ENCODE peak calls at places on chromosomes 6 and 20, in four cellular contexts. O is hepatocyte, C is cardiac muscle cell, L is PC-3. F is an unnamed sample.
A peak's percentile ranks its signal among the peaks of the same experiment; 100 is the strongest.

GRCh38 chr6:125314019-125314581 is 12.3 kb upstream of the HDDC2 start:
- DNase-seq in O (peak; percentile 80), C (peak; percentile 80), L (peak; percentile 62), F (no peak)

GRCh38 chr20:53774487-53775203 is 181.0 kb upstream of the ZNF217 start:
- DNase-seq in O (no peak), L (peak; percentile 100), C (peak; percentile 85), F (no peak)

GRCh38 chr6:156781882-156782631 is 4.9 kb downstream of the ARID1B start:
- DNase-seq in C (no peak), O (no peak), L (no peak), F (no peak)

GRCh38 chr6:26501482-26501986 is 1.4 kb downstream of the BTN1A1 start:
- DNase-seq in O (peak; percentile 54), L (no peak), C (peak; percentile 30), F (peak; percentile 77)

GRCh38 chr6:38027685-38028373 is 208.3 kb downstream of the ZFAND3 start:
- DNase-seq in O (no peak), C (peak; percentile 33), L (no peak), F (no peak)

GRCh38 chr6:111441678-111442243 is 41.3 kb downstream of the REV3L start:
- DNase-seq in C (no peak), L (no peak), O (no peak), F (no peak)

GRCh38 chr20:17840423-17840822 is 128.2 kb downstream of the SNX5 start:
- DNase-seq in O (no peak), C (no peak), L (no peak), F (no peak)

GRCh38 chr6:170093658-170094596 is 197.0 kb downstream of the DLL1 start:
- DNase-seq in C (no peak), O (no peak), L (no peak), F (peak; percentile 67)

GRCh38 chr6:117409863-117410262 is 15.9 kb downstream of the ROS1 start:
- DNase-seq in C (no peak), L (no peak), O (no peak), F (no peak)

GRCh38 chr6:3363296-3364025 is 93.4 kb downstream of the SLC22A23 start:
- DNase-seq in C (no peak), L (peak; percentile 86), O (peak; percentile 71), F (peak; percentile 87)

GRCh38 chr20:19970256-19970765 is 46.9 kb upstream of the NAA20 start:
- DNase-seq in L (no peak), O (no peak), C (no peak), F (no peak)

GRCh38 chr6:167449099-167449861 is 124.4 kb downstream of the TTLL2 start:
- DNase-seq in C (no peak), O (no peak), L (no peak), F (no peak)

GRCh38 chr20:43691928-43692524 is 25.1 kb downstream of the MYBL2 start:
- DNase-seq in O (peak; percentile 71), L (peak; percentile 65), C (peak; percentile 58), F (no peak)

GRCh38 chr6:17012421-17013225 is 89.2 kb upstream of the STMND1 start:
- DNase-seq in C (peak; percentile 84), L (peak; percentile 15), O (peak; percentile 60), F (no peak)

GRCh38 chr20:47126709-47127108 is 229.8 kb downstream of the ZMYND8 start:
- DNase-seq in O (no peak), L (no peak), C (peak; percentile 76), F (no peak)

GRCh38 chr20:41534842-41535241 is 83.3 kb downstream of the CHD6 start:
- DNase-seq in L (no peak), O (no peak), C (peak; percentile 20), F (no peak)

GRCh38 chr20:3765171-3765887 is 2.2 kb downstream of the ADISSP start:
- DNase-seq in O (no peak), C (no peak), L (no peak), F (peak; percentile 69)

GRCh38 chr6:108127826-108128225 is 38.0 kb upstream of the NR2E1 start:
- DNase-seq in L (peak; percentile 87), O (peak; percentile 71), C (no peak), F (no peak)

GRCh38 chr6:48109902-48110301 is 1.1 kb downstream of the PTCHD4 start:
- DNase-seq in L (peak; percentile 27), O (no peak), C (no peak), F (no peak)

GRCh38 chr20:13856356-13856755 is 71.5 kb downstream of the NDUFAF5 start:
- DNase-seq in L (no peak), C (no peak), O (no peak), F (no peak)

GRCh38 chr20:40188319-40188718 is 500.7 kb downstream of the MAFB start:
- DNase-seq in C (no peak), L (no peak), O (no peak), F (no peak)

GRCh38 chr6:15503346-15503680 is 159.5 kb downstream of the DTNBP1 start:
- DNase-seq in C (no peak), L (no peak), O (no peak), F (no peak)

GRCh38 chr6:2037230-2037926 is 208.0 kb downstream of the GMDS start:
- DNase-seq in L (peak; percentile 15), O (no peak), C (peak; percentile 45), F (no peak)

GRCh38 chr20:60035-60918 is 27.2 kb upstream of the DEFB125 start:
- DNase-seq in O (no peak), C (no peak), L (no peak), F (no peak)

GRCh38 chr6:31578461-31579118 is 3.2 kb downstream of the TNF start:
- DNase-seq in C (no peak), O (no peak), L (peak; percentile 57), F (no peak)

GRCh38 chr6:125046107-125046925 is 84.1 kb downstream of the RNF217 start:
- DNase-seq in C (no peak), O (peak; percentile 34), L (peak; percentile 18), F (no peak)

GRCh38 chr20:10573273-10573950 is 100.4 kb downstream of the JAG1 start:
- DNase-seq in L (peak; percentile 82), O (no peak), C (no peak), F (no peak)

GRCh38 chr6:163309491-163310026 is 105.0 kb upstream of the QKI start:
- DNase-seq in O (no peak), C (no peak), L (peak; percentile 82), F (no peak)

GRCh38 chr6:47709160-47709559 is 10.8 kb downstream of the ADGRF4 start:
- DNase-seq in O (no peak), L (peak; percentile 46), C (no peak), F (no peak)

GRCh38 chr6:30926644-30927043 is 5.3 kb downstream of the SFTA2 start:
- DNase-seq in L (peak; percentile 52), O (peak; percentile 42), C (no peak), F (peak; percentile 90)

GRCh38 chr6:93177451-93177850 is 241.9 kb downstream of the EPHA7 start:
- DNase-seq in C (no peak), L (no peak), O (no peak), F (no peak)

GRCh38 chr6:53984163-53984562 is 127.1 kb upstream of the MLIP start:
- DNase-seq in C (peak; percentile 82), O (no peak), L (peak; percentile 98), F (no peak)
- H3K27ac ChIP-seq in C (no peak overlapping the region), O (no peak overlapping the region), L (peak overlapping the region; percentile 94), F (no peak overlapping the region)

GRCh38 chr6:138555294-138555988 is 56.1 kb upstream of the NHSL1 start:
- DNase-seq in O (no peak), C (no peak), L (peak; percentile 66), F (no peak)
- H3K4me3 ChIP-seq in O (no peak overlapping the region), C (peak overlapping the region; percentile 1), L (no peak overlapping the region), F (no peak overlapping the region)

GRCh38 chr6:55450007-55450406 is 122.7 kb downstream of the GFRAL start:
- DNase-seq in O (no peak), L (no peak), C (no peak), F (no peak)

GRCh38 chr6:55448446-55448845 is 121.2 kb downstream of the GFRAL start:
- DNase-seq in L (no peak), O (no peak), C (no peak), F (no peak)

GRCh38 chr6:55443238-55444134 is 116.2 kb downstream of the GFRAL start:
- DNase-seq in C (no peak), O (no peak), L (no peak), F (no peak)

GRCh38 chr6:55445648-55446204 is 118.5 kb downstream of the GFRAL start:
- DNase-seq in O (peak; percentile 56), C (peak; percentile 61), L (peak; percentile 58), F (no peak)

DNA sequence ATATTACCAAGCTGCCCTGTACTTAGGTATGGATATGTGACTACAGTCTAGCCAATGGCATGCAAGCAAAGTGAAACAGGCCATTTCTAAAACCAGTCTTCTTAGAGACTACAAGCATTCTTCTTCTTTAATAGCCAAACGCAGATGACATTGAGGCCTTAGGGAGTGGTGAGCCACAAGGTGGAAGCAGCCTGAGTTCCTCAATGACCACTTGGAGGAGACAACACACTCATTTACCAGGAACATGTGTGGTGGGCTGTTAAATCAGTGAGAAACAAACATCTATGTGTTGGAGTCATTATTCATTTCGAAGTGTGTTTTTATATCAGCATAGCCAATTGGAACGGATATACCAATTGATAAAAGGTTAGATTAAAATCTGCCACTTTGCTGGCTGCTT is 122.0 kb downstream of the GFRAL start:
- DNase-seq in C (no peak), O (peak; percentile 34), L (peak; percentile 41), F (no peak)
- TF ChIP-seq CTCF in C (no peak), O (peak; percentile 38), L (peak; percentile 61), F (no peak)

DNA sequence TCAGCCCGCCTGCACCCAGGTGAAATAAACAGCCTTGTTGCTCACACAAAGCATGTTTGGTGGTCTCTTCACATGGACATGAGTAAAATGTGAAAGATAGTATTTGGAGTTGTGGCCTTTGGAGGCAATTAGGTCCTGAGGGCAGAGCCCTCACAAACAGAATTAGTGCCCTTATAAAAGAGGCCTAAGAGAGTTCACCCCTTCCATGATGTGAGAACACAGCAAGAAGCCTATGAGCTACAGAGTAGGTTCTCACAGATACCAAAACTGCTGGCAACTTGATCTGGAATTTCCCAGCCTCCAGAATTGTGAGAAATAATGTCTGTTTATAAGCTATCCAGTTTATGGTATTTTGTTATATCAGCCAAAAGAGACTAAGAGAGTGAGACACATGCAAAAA is 74.5 kb downstream of the TRDN start:
- DNase-seq in C (no peak), L (no peak), O (no peak), F (no peak)
- H3K27ac ChIP-seq in C (no peak overlapping the region), L (no peak overlapping the region), O (no peak overlapping the region), F (no peak overlapping the region)

GRCh38 chr6:121771937-121772717 is 336.7 kb downstream of the GJA1 start:
- DNase-seq in C (no peak), L (no peak), O (no peak), F (no peak)

GRCh38 chr6:121780325-121781313 is 345.2 kb downstream of the GJA1 start:
- DNase-seq in L (peak; percentile 58), C (peak; percentile 96), O (peak; percentile 12), F (peak; percentile 62)

GRCh38 chr6:121770943-121771342 is 335.5 kb downstream of the GJA1 start:
- DNase-seq in O (no peak), C (no peak), L (peak; percentile 27), F (no peak)

DNA sequence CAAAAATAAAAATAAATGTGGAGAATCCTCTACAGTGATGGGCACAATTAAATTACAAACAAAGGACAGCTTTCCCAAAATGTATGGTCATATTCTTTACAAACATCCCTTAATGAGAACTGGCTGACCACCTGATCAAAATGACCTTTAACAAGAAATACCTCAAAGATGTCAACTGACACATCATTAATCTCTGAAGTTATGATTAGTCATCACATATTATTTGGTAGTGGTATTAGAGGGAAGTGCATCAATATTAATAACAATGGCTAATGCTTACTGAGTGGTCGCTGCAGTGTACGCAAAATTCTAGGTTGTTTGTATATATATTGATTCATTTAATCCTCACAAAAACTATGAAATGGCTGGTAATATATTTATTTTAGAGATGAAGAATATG is 340.6 kb downstream of the GJA1 start:
- DNase-seq in O (no peak), C (no peak), L (no peak), F (no peak)
- H3K4me3 ChIP-seq in O (no peak overlapping the region), C (no peak overlapping the region), L (no peak overlapping the region), F (no peak overlapping the region)

F was measured in kidney.